ENCODE peak calls at places on chromosomes 11 and 22, in five cellular contexts. One of them, this sample, is unnamed.

GRCh38 chr11:83292709-83293435 is 6.7 kb upstream of the CCDC90B start:
- DNase-seq in non-pigmented ciliary epithelial cell: peak
- DNase-seq in activated T-cell treated with anti-CD3 and anti-CD28 coated beads for 1 hour: peak
- DNase-seq in stimulated activated CD4-positive, alpha-beta T cell treated with anti-CD3 and anti-CD28 coated beads, Interleukin-1b, Interleukin-23, amount 100 ng/mL, for 1 hour: no peak
- DNase-seq in NCI-H187 treated with DMSO at 0.1 percent for 48 hours: no peak
- DNase-seq in this sample: no peak

GRCh38 chr11:119520400-119520799 is 97.4 kb upstream of the THY1 start:
- DNase-seq in non-pigmented ciliary epithelial cell: no peak
- DNase-seq in activated T-cell treated with anti-CD3 and anti-CD28 coated beads for 1 hour: no peak
- DNase-seq in stimulated activated CD4-positive, alpha-beta T cell treated with anti-CD3 and anti-CD28 coated beads, Interleukin-1b, Interleukin-23, amount 100 ng/mL, for 1 hour: no peak
- DNase-seq in NCI-H187 treated with DMSO at 0.1 percent for 48 hours: no peak
- DNase-seq in this sample: no peak

GRCh38 chr11:112318193-112318592 is 57.5 kb upstream of the PLET1 start:
- DNase-seq in non-pigmented ciliary epithelial cell: peak
- DNase-seq in activated T-cell treated with anti-CD3 and anti-CD28 coated beads for 1 hour: no peak
- DNase-seq in stimulated activated CD4-positive, alpha-beta T cell treated with anti-CD3 and anti-CD28 coated beads, Interleukin-1b, Interleukin-23, amount 100 ng/mL, for 1 hour: no peak
- DNase-seq in NCI-H187 treated with DMSO at 0.1 percent for 48 hours: no peak
- DNase-seq in this sample: peak

GRCh38 chr11:89495951-89496350 is 4.8 kb upstream of the NOX4 start:
- DNase-seq in non-pigmented ciliary epithelial cell: peak
- DNase-seq in activated T-cell treated with anti-CD3 and anti-CD28 coated beads for 1 hour: no peak
- DNase-seq in stimulated activated CD4-positive, alpha-beta T cell treated with anti-CD3 and anti-CD28 coated beads, Interleukin-1b, Interleukin-23, amount 100 ng/mL, for 1 hour: no peak
- DNase-seq in NCI-H187 treated with DMSO at 0.1 percent for 48 hours: no peak
- DNase-seq in this sample: peak

GRCh38 chr11:2827256-2827655 is 58.3 kb downstream of the CDKN1C start:
- DNase-seq in non-pigmented ciliary epithelial cell: no peak
- DNase-seq in activated T-cell treated with anti-CD3 and anti-CD28 coated beads for 1 hour: no peak
- DNase-seq in stimulated activated CD4-positive, alpha-beta T cell treated with anti-CD3 and anti-CD28 coated beads, Interleukin-1b, Interleukin-23, amount 100 ng/mL, for 1 hour: no peak
- DNase-seq in NCI-H187 treated with DMSO at 0.1 percent for 48 hours: no peak
- DNase-seq in this sample: no peak

GRCh38 chr11:2825261-2825885 is 60.2 kb downstream of the CDKN1C start:
- DNase-seq in non-pigmented ciliary epithelial cell: no peak
- DNase-seq in activated T-cell treated with anti-CD3 and anti-CD28 coated beads for 1 hour: no peak
- DNase-seq in stimulated activated CD4-positive, alpha-beta T cell treated with anti-CD3 and anti-CD28 coated beads, Interleukin-1b, Interleukin-23, amount 100 ng/mL, for 1 hour: no peak
- DNase-seq in NCI-H187 treated with DMSO at 0.1 percent for 48 hours: no peak
- DNase-seq in this sample: peak

GRCh38 chr22:44721206-44721605 is 19.2 kb downstream of the PRR5 start:
- DNase-seq in non-pigmented ciliary epithelial cell: no peak
- DNase-seq in activated T-cell treated with anti-CD3 and anti-CD28 coated beads for 1 hour: no peak
- DNase-seq in stimulated activated CD4-positive, alpha-beta T cell treated with anti-CD3 and anti-CD28 coated beads, Interleukin-1b, Interleukin-23, amount 100 ng/mL, for 1 hour: no peak
- DNase-seq in NCI-H187 treated with DMSO at 0.1 percent for 48 hours: no peak
- DNase-seq in this sample: no peak

GRCh38 chr11:79971255-79971654 is 530.4 kb upstream of the TENM4 start:
- DNase-seq in non-pigmented ciliary epithelial cell: no peak
- DNase-seq in activated T-cell treated with anti-CD3 and anti-CD28 coated beads for 1 hour: no peak
- DNase-seq in stimulated activated CD4-positive, alpha-beta T cell treated with anti-CD3 and anti-CD28 coated beads, Interleukin-1b, Interleukin-23, amount 100 ng/mL, for 1 hour: no peak
- DNase-seq in NCI-H187 treated with DMSO at 0.1 percent for 48 hours: no peak
- DNase-seq in this sample: no peak

GRCh38 chr11:32586576-32587190 is 3.1 kb downstream of the EIF3M start:
- DNase-seq in non-pigmented ciliary epithelial cell: no peak
- DNase-seq in activated T-cell treated with anti-CD3 and anti-CD28 coated beads for 1 hour: no peak
- DNase-seq in stimulated activated CD4-positive, alpha-beta T cell treated with anti-CD3 and anti-CD28 coated beads, Interleukin-1b, Interleukin-23, amount 100 ng/mL, for 1 hour: no peak
- DNase-seq in NCI-H187 treated with DMSO at 0.1 percent for 48 hours: no peak
- DNase-seq in this sample: no peak

GRCh38 chr11:133955091-133955846 is 1.5 kb downstream of the IGSF9B start:
- DNase-seq in non-pigmented ciliary epithelial cell: no peak
- DNase-seq in activated T-cell treated with anti-CD3 and anti-CD28 coated beads for 1 hour: no peak
- DNase-seq in stimulated activated CD4-positive, alpha-beta T cell treated with anti-CD3 and anti-CD28 coated beads, Interleukin-1b, Interleukin-23, amount 100 ng/mL, for 1 hour: no peak
- DNase-seq in NCI-H187 treated with DMSO at 0.1 percent for 48 hours: no peak
- DNase-seq in this sample: no peak

GRCh38 chr11:60944504-60945294 is 7.3 kb downstream of the SLC15A3 start:
- DNase-seq in non-pigmented ciliary epithelial cell: no peak
- DNase-seq in activated T-cell treated with anti-CD3 and anti-CD28 coated beads for 1 hour: no peak
- DNase-seq in stimulated activated CD4-positive, alpha-beta T cell treated with anti-CD3 and anti-CD28 coated beads, Interleukin-1b, Interleukin-23, amount 100 ng/mL, for 1 hour: no peak
- DNase-seq in NCI-H187 treated with DMSO at 0.1 percent for 48 hours: no peak
- DNase-seq in this sample: no peak

GRCh38 chr11:12771875-12772274 is 97.7 kb downstream of the TEAD1 start:
- DNase-seq in non-pigmented ciliary epithelial cell: no peak
- DNase-seq in activated T-cell treated with anti-CD3 and anti-CD28 coated beads for 1 hour: no peak
- DNase-seq in stimulated activated CD4-positive, alpha-beta T cell treated with anti-CD3 and anti-CD28 coated beads, Interleukin-1b, Interleukin-23, amount 100 ng/mL, for 1 hour: no peak
- DNase-seq in NCI-H187 treated with DMSO at 0.1 percent for 48 hours: no peak
- DNase-seq in this sample: no peak

GRCh38 chr11:47863189-47863892 is 15.2 kb upstream of the NUP160 start:
- DNase-seq in non-pigmented ciliary epithelial cell: no peak
- DNase-seq in activated T-cell treated with anti-CD3 and anti-CD28 coated beads for 1 hour: no peak
- DNase-seq in stimulated activated CD4-positive, alpha-beta T cell treated with anti-CD3 and anti-CD28 coated beads, Interleukin-1b, Interleukin-23, amount 100 ng/mL, for 1 hour: no peak
- DNase-seq in NCI-H187 treated with DMSO at 0.1 percent for 48 hours: no peak
- DNase-seq in this sample: peak

GRCh38 chr22:24723111-24723510 is 51.4 kb downstream of the PIWIL3 start:
- DNase-seq in non-pigmented ciliary epithelial cell: no peak
- DNase-seq in activated T-cell treated with anti-CD3 and anti-CD28 coated beads for 1 hour: no peak
- DNase-seq in stimulated activated CD4-positive, alpha-beta T cell treated with anti-CD3 and anti-CD28 coated beads, Interleukin-1b, Interleukin-23, amount 100 ng/mL, for 1 hour: no peak
- DNase-seq in NCI-H187 treated with DMSO at 0.1 percent for 48 hours: no peak
- DNase-seq in this sample: no peak

GRCh38 chr22:18113680-18114394 is 3.2 kb downstream of the TUBA8 start:
- DNase-seq in non-pigmented ciliary epithelial cell: no peak
- DNase-seq in activated T-cell treated with anti-CD3 and anti-CD28 coated beads for 1 hour: no peak
- DNase-seq in stimulated activated CD4-positive, alpha-beta T cell treated with anti-CD3 and anti-CD28 coated beads, Interleukin-1b, Interleukin-23, amount 100 ng/mL, for 1 hour: no peak
- DNase-seq in NCI-H187 treated with DMSO at 0.1 percent for 48 hours: no peak
- DNase-seq in this sample: no peak

GRCh38 chr11:107719557-107720304 is 7.9 kb upstream of the SLN start:
- DNase-seq in non-pigmented ciliary epithelial cell: no peak
- DNase-seq in activated T-cell treated with anti-CD3 and anti-CD28 coated beads for 1 hour: no peak
- DNase-seq in stimulated activated CD4-positive, alpha-beta T cell treated with anti-CD3 and anti-CD28 coated beads, Interleukin-1b, Interleukin-23, amount 100 ng/mL, for 1 hour: no peak
- DNase-seq in NCI-H187 treated with DMSO at 0.1 percent for 48 hours: no peak
- DNase-seq in this sample: no peak

GRCh38 chr11:124301482-124301881 is 12.3 kb downstream of the OR8D1 start:
- DNase-seq in non-pigmented ciliary epithelial cell: no peak
- DNase-seq in activated T-cell treated with anti-CD3 and anti-CD28 coated beads for 1 hour: no peak
- DNase-seq in stimulated activated CD4-positive, alpha-beta T cell treated with anti-CD3 and anti-CD28 coated beads, Interleukin-1b, Interleukin-23, amount 100 ng/mL, for 1 hour: no peak
- DNase-seq in NCI-H187 treated with DMSO at 0.1 percent for 48 hours: no peak
- DNase-seq in this sample: no peak

GRCh38 chr11:134363592-134363991 is 31.8 kb downstream of the GLB1L2 start:
- DNase-seq in non-pigmented ciliary epithelial cell: no peak
- DNase-seq in activated T-cell treated with anti-CD3 and anti-CD28 coated beads for 1 hour: no peak
- DNase-seq in stimulated activated CD4-positive, alpha-beta T cell treated with anti-CD3 and anti-CD28 coated beads, Interleukin-1b, Interleukin-23, amount 100 ng/mL, for 1 hour: no peak
- DNase-seq in NCI-H187 treated with DMSO at 0.1 percent for 48 hours: peak
- DNase-seq in this sample: no peak

GRCh38 chr11:75474878-75475766 is 42.1 kb upstream of the KLHL35 start:
- DNase-seq in non-pigmented ciliary epithelial cell: no peak
- DNase-seq in activated T-cell treated with anti-CD3 and anti-CD28 coated beads for 1 hour: peak
- DNase-seq in stimulated activated CD4-positive, alpha-beta T cell treated with anti-CD3 and anti-CD28 coated beads, Interleukin-1b, Interleukin-23, amount 100 ng/mL, for 1 hour: peak
- DNase-seq in NCI-H187 treated with DMSO at 0.1 percent for 48 hours: peak
- DNase-seq in this sample: no peak

GRCh38 chr22:17281026-17281809 is 62.0 kb upstream of the ADA2 start:
- DNase-seq in non-pigmented ciliary epithelial cell: no peak
- DNase-seq in activated T-cell treated with anti-CD3 and anti-CD28 coated beads for 1 hour: no peak
- DNase-seq in stimulated activated CD4-positive, alpha-beta T cell treated with anti-CD3 and anti-CD28 coated beads, Interleukin-1b, Interleukin-23, amount 100 ng/mL, for 1 hour: no peak
- DNase-seq in NCI-H187 treated with DMSO at 0.1 percent for 48 hours: no peak
- DNase-seq in this sample: no peak

GRCh38 chr11:115396533-115396932 is 107.7 kb downstream of the CADM1 start:
- DNase-seq in non-pigmented ciliary epithelial cell: no peak
- DNase-seq in activated T-cell treated with anti-CD3 and anti-CD28 coated beads for 1 hour: no peak
- DNase-seq in stimulated activated CD4-positive, alpha-beta T cell treated with anti-CD3 and anti-CD28 coated beads, Interleukin-1b, Interleukin-23, amount 100 ng/mL, for 1 hour: no peak
- DNase-seq in NCI-H187 treated with DMSO at 0.1 percent for 48 hours: no peak
- DNase-seq in this sample: no peak

GRCh38 chr11:112128483-112129121 is 35.3 kb downstream of the IL18 start:
- DNase-seq in non-pigmented ciliary epithelial cell: peak
- DNase-seq in activated T-cell treated with anti-CD3 and anti-CD28 coated beads for 1 hour: no peak
- DNase-seq in stimulated activated CD4-positive, alpha-beta T cell treated with anti-CD3 and anti-CD28 coated beads, Interleukin-1b, Interleukin-23, amount 100 ng/mL, for 1 hour: no peak
- DNase-seq in NCI-H187 treated with DMSO at 0.1 percent for 48 hours: peak
- DNase-seq in this sample: peak

GRCh38 chr11:71086687-71087258 is 165.6 kb downstream of the SHANK2 start:
- DNase-seq in non-pigmented ciliary epithelial cell: no peak
- DNase-seq in activated T-cell treated with anti-CD3 and anti-CD28 coated beads for 1 hour: no peak
- DNase-seq in stimulated activated CD4-positive, alpha-beta T cell treated with anti-CD3 and anti-CD28 coated beads, Interleukin-1b, Interleukin-23, amount 100 ng/mL, for 1 hour: no peak
- DNase-seq in NCI-H187 treated with DMSO at 0.1 percent for 48 hours: peak
- DNase-seq in this sample: no peak

GRCh38 chr22:20429254-20430100 is 8.1 kb downstream of the SCARF2 start:
- DNase-seq in non-pigmented ciliary epithelial cell: no peak
- DNase-seq in activated T-cell treated with anti-CD3 and anti-CD28 coated beads for 1 hour: peak
- DNase-seq in stimulated activated CD4-positive, alpha-beta T cell treated with anti-CD3 and anti-CD28 coated beads, Interleukin-1b, Interleukin-23, amount 100 ng/mL, for 1 hour: peak
- DNase-seq in NCI-H187 treated with DMSO at 0.1 percent for 48 hours: no peak
- DNase-seq in this sample: no peak

GRCh38 chr22:32539631-32540449 is 65.2 kb downstream of the FBXO7 start:
- DNase-seq in non-pigmented ciliary epithelial cell: no peak
- DNase-seq in activated T-cell treated with anti-CD3 and anti-CD28 coated beads for 1 hour: no peak
- DNase-seq in stimulated activated CD4-positive, alpha-beta T cell treated with anti-CD3 and anti-CD28 coated beads, Interleukin-1b, Interleukin-23, amount 100 ng/mL, for 1 hour: no peak
- DNase-seq in NCI-H187 treated with DMSO at 0.1 percent for 48 hours: no peak
- DNase-seq in this sample: no peak

GRCh38 chr11:65718964-65719492 is 1.6 kb downstream of the RNASEH2C start:
- DNase-seq in non-pigmented ciliary epithelial cell: no peak
- DNase-seq in activated T-cell treated with anti-CD3 and anti-CD28 coated beads for 1 hour: no peak
- DNase-seq in stimulated activated CD4-positive, alpha-beta T cell treated with anti-CD3 and anti-CD28 coated beads, Interleukin-1b, Interleukin-23, amount 100 ng/mL, for 1 hour: no peak
- DNase-seq in NCI-H187 treated with DMSO at 0.1 percent for 48 hours: no peak
- DNase-seq in this sample: no peak